ENCODE peak calls at places on chromosomes 3 and 15, in seven cellular contexts. R is activated CD4-positive, alpha-beta T cell treated with anti-CD3 and anti-CD28 coated beads for 36 hours; B is stimulated activated CD8-positive, alpha-beta memory T cell treated with anti-CD3 and anti-CD28 coated beads, Interleukin-15, amount 100 ng/mL, for 24 hours; H is cardiac muscle cell; Q is anterior cingulate cortex; X is cardiac fibroblast; D is activated CD8-positive, alpha-beta memory T cell treated with anti-CD3 and anti-CD28 coated beads for 48 hours. Z is an unnamed sample.

GRCh38 chr15:90286678-90287077 is 21.2 kb downstream of the NGRN start:
- DNase-seq in R (peak; percentile 61), Q (no peak), H (peak; percentile 63), D (no peak), B (no peak), X (peak; percentile 66), Z (no peak)

GRCh38 chr3:193905993-193906396 is 230.0 kb upstream of the HES1 start:
- DNase-seq in X (peak; percentile 32), R (no peak), D (no peak), B (no peak), H (peak; percentile 71), Q (no peak), Z (no peak)

GRCh38 chr15:66744610-66745279 is 42.7 kb downstream of the SMAD6 start:
- DNase-seq in X (no peak), B (no peak), R (no peak), D (no peak), Q (no peak), H (no peak), Z (no peak)

GRCh38 chr15:32682569-32682968 is 35.2 kb upstream of the GREM1 start:
- DNase-seq in D (no peak), B (no peak), H (peak; percentile 95), Q (no peak), X (peak; percentile 91), R (no peak), Z (no peak)

GRCh38 chr15:72369964-72370363 is 5.8 kb downstream of the HEXA start:
- DNase-seq in B (no peak), H (peak; percentile 8), D (no peak), X (no peak), Q (no peak), R (no peak), Z (no peak)

GRCh38 chr3:160140756-160141155 is 84.5 kb upstream of the C3orf80 start:
- DNase-seq in D (no peak), R (peak; percentile 53), H (no peak), Q (no peak), B (no peak), X (no peak), Z (no peak)

GRCh38 chr3:189188466-189188865 is 16.7 kb downstream of the TPRG1 start:
- DNase-seq in R (no peak), H (peak; percentile 92), D (no peak), Q (no peak), X (peak; percentile 64), B (no peak), Z (no peak)

GRCh38 chr15:24718289-24719082 is 42.9 kb downstream of the NPAP1 start:
- DNase-seq in R (no peak), D (no peak), B (no peak), Q (no peak), X (no peak), H (no peak), Z (no peak)

GRCh38 chr3:73037369-73037699 is 24.1 kb upstream of the EBLN2 start:
- DNase-seq in X (peak; percentile 34), Q (no peak), H (peak; percentile 35), D (no peak), B (no peak), R (no peak), Z (no peak)

GRCh38 chr3:169965562-169965961 is 1.0 kb upstream of the SEC62 start:
- DNase-seq in D (no peak), B (no peak), X (no peak), H (no peak), Q (no peak), R (peak; percentile 8), Z (no peak)

GRCh38 chr3:175484666-175485065 is 625.5 kb downstream of the NAALADL2 start:
- DNase-seq in D (no peak), H (no peak), B (no peak), X (no peak), Q (no peak), R (no peak), Z (no peak)

GRCh38 chr3:187025254-187025655 is 94.9 kb downstream of the ST6GAL1 start:
- DNase-seq in H (no peak), X (no peak), Q (no peak), D (no peak), R (peak; percentile 71), B (no peak), Z (no peak)

GRCh38 chr3:187210555-187211327 is 13.5 kb downstream of the RTP1 start:
- DNase-seq in X (peak; percentile 77), D (no peak), B (no peak), Q (no peak), H (peak; percentile 68), R (no peak), Z (no peak)

GRCh38 chr3:170320471-170321121 is 36.9 kb upstream of the SKIL start:
- DNase-seq in X (peak; percentile 10), D (no peak), R (no peak), H (no peak), Q (no peak), B (no peak), Z (no peak)

Z was measured in GM06990.